ENCODE peak calls at places on chromosome 6, in four cellular contexts. D is cardiac muscle cell, S is ascending aorta, B is GM23338. H is an unnamed sample.

GRCh38 chr6:157047951-157048350 is 270.8 kb downstream of the ARID1B start:
- DNase-seq in D (peak), S (no peak), B (no peak), H (no peak)

GRCh38 chr6:63640062-63640461 is 4.5 kb downstream of the PHF3 start:
- DNase-seq in D (peak), S (no peak), B (no peak), H (no peak)

GRCh38 chr6:118283759-118284158 is 264.3 kb upstream of the PLN start:
- DNase-seq in D (peak), S (peak), B (peak), H (no peak)

GRCh38 chr6:146028250-146028789 is 542 bp upstream of the GRM1 start:
- DNase-seq in D (peak), S (no peak), B (peak), H (peak)

GRCh38 chr6:144346719-144347446 is 61.7 kb downstream of the UTRN start:
- DNase-seq in D (peak), S (no peak), B (no peak), H (no peak)

GRCh38 chr6:80331522-80331921 is 225.1 kb downstream of the BCKDHB start:
- DNase-seq in D (no peak), S (no peak), B (no peak), H (no peak)

GRCh38 chr6:169859401-169859977 is 108.1 kb downstream of the ERMARD start:
- DNase-seq in D (no peak), S (no peak), B (no peak), H (no peak)

GRCh38 chr6:134010400-134010799 is 42.0 kb downstream of the SLC2A12 start:
- DNase-seq in D (no peak), S (no peak), B (no peak), H (no peak)

GRCh38 chr6:106745824-106746610 is 116.6 kb downstream of the QRSL1 start:
- DNase-seq in D (no peak), S (peak), B (no peak), H (peak)

GRCh38 chr6:3489032-3489757 is 32.3 kb upstream of the SLC22A23 start:
- DNase-seq in D (peak), S (no peak), B (peak), H (no peak)

GRCh38 chr6:169075211-169075621 is 178.4 kb downstream of the THBS2 start:
- DNase-seq in D (peak), S (peak), B (no peak), H (no peak)

GRCh38 chr6:129921169-129921817 is 60.2 kb upstream of the TMEM244 start:
- DNase-seq in D (no peak), S (no peak), B (no peak), H (no peak)

DNA sequence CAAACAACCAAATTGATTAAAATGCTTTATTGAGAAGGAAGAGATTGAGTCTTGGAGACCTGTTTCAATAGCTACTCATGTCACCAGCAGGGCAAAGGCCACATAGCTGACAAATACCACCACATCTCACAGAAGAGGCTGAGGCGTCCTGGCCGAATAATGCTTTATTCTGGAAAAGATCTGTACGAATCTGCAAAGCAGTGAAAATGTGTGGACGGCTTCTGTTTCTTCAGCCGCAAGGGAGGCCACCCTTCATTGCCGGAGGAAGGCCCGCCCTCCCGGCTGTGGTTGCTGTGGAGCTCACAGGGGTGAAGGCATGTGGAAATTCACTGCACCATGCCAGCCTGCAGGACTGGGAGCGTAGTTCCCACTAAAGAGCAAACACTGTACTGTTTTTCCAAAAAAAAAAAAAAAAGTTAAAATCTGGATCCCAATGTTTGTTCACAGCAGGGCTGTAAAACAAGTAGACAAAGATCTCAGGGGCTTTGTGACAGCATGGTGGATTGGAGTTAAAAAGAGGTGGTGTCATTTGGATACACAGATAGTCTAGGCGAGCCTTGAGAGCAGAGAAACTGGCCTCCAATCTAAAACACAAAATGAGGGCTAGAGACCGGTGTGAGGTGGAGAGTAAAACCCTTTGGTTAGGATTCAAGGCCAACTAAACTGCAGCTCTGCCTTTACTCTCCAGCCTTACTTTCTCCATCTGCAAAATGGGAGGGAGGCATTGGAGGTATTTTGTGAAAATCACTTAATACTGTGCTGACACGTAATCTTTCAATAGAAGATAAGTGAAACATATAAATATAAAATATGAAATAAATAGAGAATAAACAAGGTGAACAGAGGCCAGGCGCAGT is 89.4 kb upstream of the QKI start:
- DNase-seq in D (peak), S (peak), B (no peak), H (no peak)
- H3K27ac ChIP-seq in D (no peak), S (no peak), B (no peak), H (no peak)

DNA sequence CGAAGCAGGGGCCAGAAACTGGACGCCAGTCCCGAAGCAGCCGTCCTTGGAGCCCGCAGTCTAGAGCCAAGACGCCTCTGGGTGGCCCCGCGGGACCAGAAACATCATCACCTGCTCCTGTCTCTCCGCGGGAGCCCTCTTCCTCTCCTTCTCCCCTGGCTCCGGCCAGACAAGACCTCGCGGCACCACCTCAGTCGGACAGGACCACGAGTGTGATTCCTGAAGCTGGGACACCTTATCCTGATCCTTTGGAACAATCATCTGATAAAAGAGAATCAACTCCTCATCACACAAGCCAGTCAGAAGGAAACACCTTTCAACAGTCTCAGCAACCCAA is 446 bp downstream of the RSPH4A start:
- DNase-seq in D (no peak), S (no peak), B (peak), H (no peak)
- H3K27ac ChIP-seq in D (no peak), S (no peak), B (no peak), H (no peak)

DNA sequence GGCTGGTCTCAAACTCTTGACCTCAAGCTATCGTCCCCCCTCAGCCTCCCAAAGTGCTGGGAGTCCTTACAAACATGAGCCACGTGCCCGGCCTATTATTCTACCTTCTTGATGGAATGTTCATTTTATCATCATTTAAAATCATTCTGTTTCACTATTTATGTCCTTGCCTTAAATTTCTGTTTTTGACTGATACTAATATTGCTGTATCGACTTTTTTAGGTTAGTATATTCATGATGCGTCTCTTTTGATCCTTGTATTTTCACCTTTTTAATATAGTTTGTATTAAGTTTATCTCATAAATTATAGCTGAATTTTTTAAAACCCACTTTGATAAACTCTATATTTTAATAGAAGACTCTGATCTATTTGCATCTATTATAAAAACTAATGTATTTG is 98.4 kb upstream of the STXBP5 start:
- DNase-seq in D (no peak), S (no peak), B (no peak), H (no peak)
- H3K27ac ChIP-seq in D (no peak), S (no peak), B (no peak), H (no peak)

GRCh38 chr6:116314218-116314617 is 34.5 kb upstream of the TSPYL1 start:
- DNase-seq in D (peak), S (no peak), B (no peak), H (no peak)
- H3K27ac ChIP-seq in D (no peak), S (no peak), B (no peak), H (no peak)

GRCh38 chr6:104705095-104705707 is 154.5 kb downstream of the HACE1 start:
- DNase-seq in D (peak), S (no peak), B (no peak), H (peak)

GRCh38 chr6:104702126-104702841 is 157.4 kb downstream of the HACE1 start:
- DNase-seq in D (no peak), S (no peak), B (no peak), H (no peak)

GRCh38 chr6:104710543-104711335 is 149.0 kb downstream of the HACE1 start:
- DNase-seq in D (no peak), S (no peak), B (no peak), H (no peak)

GRCh38 chr6:104704191-104704590 is 155.5 kb downstream of the HACE1 start:
- DNase-seq in D (no peak), S (no peak), B (no peak), H (no peak)

GRCh38 chr6:104705916-104706442 is 153.7 kb downstream of the HACE1 start:
- DNase-seq in D (no peak), S (no peak), B (no peak), H (no peak)
- H3K27ac ChIP-seq in D (no peak), S (no peak), B (no peak), H (no peak)